ENCODE peak calls at places on chromosomes 12 and 14, in four cellular contexts. One of them, this sample, is unnamed.

GRCh38 chr12:93803408-93803807 is 126.2 kb downstream of the CRADD start:
- DNase-seq in K562: no peak
- DNase-seq in GM12878: no peak
- DNase-seq in HL-60: no peak
- DNase-seq in this sample: no peak

GRCh38 chr12:31832740-31833540 is 104.1 kb upstream of the AMN1 start:
- DNase-seq in K562: peak; percentile 26
- DNase-seq in HL-60: peak; percentile 89
- DNase-seq in GM12878: peak; percentile 73
- DNase-seq in this sample: no peak

GRCh38 chr12:6460751-6461371 is 9.0 kb downstream of the TAPBPL start:
- DNase-seq in HL-60: no peak
- DNase-seq in GM12878: peak; percentile 59
- DNase-seq in K562: no peak
- DNase-seq in this sample: no peak

GRCh38 chr12:63353559-63353958 is 202.6 kb upstream of the AVPR1A start:
- DNase-seq in K562: no peak
- DNase-seq in GM12878: no peak
- DNase-seq in HL-60: no peak
- DNase-seq in this sample: no peak

GRCh38 chr12:104215638-104216297 is at the start of gene TXNRD1:
- DNase-seq in K562: peak; percentile 87
- DNase-seq in HL-60: peak; percentile 82
- DNase-seq in GM12878: peak; percentile 19
- DNase-seq in this sample: peak; percentile 86

GRCh38 chr12:17954788-17955187 is 135.2 kb downstream of the RERGL start:
- DNase-seq in HL-60: no peak
- DNase-seq in GM12878: no peak
- DNase-seq in K562: no peak
- DNase-seq in this sample: no peak

GRCh38 chr12:75724913-75725312 is 213.5 kb upstream of the KRR1 start:
- DNase-seq in HL-60: no peak
- DNase-seq in GM12878: no peak
- DNase-seq in K562: no peak
- DNase-seq in this sample: no peak

GRCh38 chr12:25583545-25583944 is 30.5 kb upstream of the LMNTD1 start:
- DNase-seq in K562: peak; percentile 13
- DNase-seq in GM12878: no peak
- DNase-seq in HL-60: no peak
- DNase-seq in this sample: no peak

GRCh38 chr14:95515080-95515489 is 1.4 kb downstream of the SYNE3 start:
- DNase-seq in K562: no peak
- DNase-seq in GM12878: no peak
- DNase-seq in HL-60: peak; percentile 81
- DNase-seq in this sample: no peak

GRCh38 chr14:64639340-64639821 is 64.8 kb upstream of the PLEKHG3 start:
- DNase-seq in GM12878: no peak
- DNase-seq in K562: no peak
- DNase-seq in HL-60: no peak
- DNase-seq in this sample: no peak

GRCh38 chr12:19971881-19972280 is 396.5 kb upstream of the PDE3A start:
- DNase-seq in K562: no peak
- DNase-seq in HL-60: no peak
- DNase-seq in GM12878: no peak
- DNase-seq in this sample: no peak
- TF ChIP-seq SPI1 in K562: no peak
- TF ChIP-seq SPI1 in HL-60: no peak
- TF ChIP-seq SPI1 in GM12878: no peak
- TF ChIP-seq SPI1 in this sample: no peak

DNA sequence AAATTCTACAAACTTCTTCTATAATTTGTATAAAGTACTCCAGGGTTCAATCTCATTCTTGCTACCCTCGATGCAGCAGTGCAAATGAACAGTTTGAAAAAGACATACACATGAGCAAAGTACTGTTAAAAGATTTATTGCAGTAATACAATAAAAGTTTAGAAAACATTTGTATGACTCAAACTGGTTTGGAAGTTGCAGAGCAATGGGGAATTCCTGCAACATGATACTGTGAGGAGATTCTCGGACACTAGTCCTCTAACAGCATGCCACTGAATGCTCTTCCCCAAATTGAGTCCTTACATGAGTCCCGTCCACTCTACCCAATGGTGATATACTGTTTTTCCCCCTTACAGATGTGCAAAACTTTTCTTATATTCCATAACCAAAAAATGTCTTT is 45.4 kb downstream of the ATG14 start:
- DNase-seq in K562: no peak
- DNase-seq in HL-60: no peak
- DNase-seq in GM12878: no peak
- DNase-seq in this sample: no peak
- TF ChIP-seq SPI1 in K562: no peak
- TF ChIP-seq SPI1 in HL-60: no peak
- TF ChIP-seq SPI1 in GM12878: no peak
- TF ChIP-seq SPI1 in this sample: no peak

GRCh38 chr12:52044284-52044983 is 6.8 kb upstream of the NR4A1 start:
- DNase-seq in K562: no peak
- DNase-seq in HL-60: no peak
- DNase-seq in GM12878: no peak
- DNase-seq in this sample: no peak
- TF ChIP-seq SPI1 in K562: no peak
- TF ChIP-seq SPI1 in HL-60: no peak
- TF ChIP-seq SPI1 in GM12878: no peak
- TF ChIP-seq SPI1 in this sample: no peak

GRCh38 chr12:27826076-27826475 is 46.0 kb upstream of the MANSC4 start:
- DNase-seq in HL-60: no peak
- DNase-seq in K562: no peak
- DNase-seq in GM12878: no peak
- DNase-seq in this sample: no peak
- TF ChIP-seq SPI1 in HL-60: no peak
- TF ChIP-seq SPI1 in K562: no peak
- TF ChIP-seq SPI1 in GM12878: no peak
- TF ChIP-seq SPI1 in this sample: no peak

GRCh38 chr12:114625294-114625851 is 58.6 kb downstream of the TBX3 start:
- DNase-seq in HL-60: peak; percentile 5
- DNase-seq in GM12878: no peak
- DNase-seq in K562: peak; percentile 48
- DNase-seq in this sample: peak; percentile 27
- TF ChIP-seq SPI1 in HL-60: no peak
- TF ChIP-seq SPI1 in GM12878: no peak
- TF ChIP-seq SPI1 in K562: no peak
- TF ChIP-seq SPI1 in this sample: no peak